ENCODE peak calls at places on chromosomes 7 and 10, in eight cellular contexts. O is HCT116, P is Panc1, H is HepG2, L is K562, S is GM12878, R is upper lobe of left lung, E is GM23338. Z is an unnamed sample.

GRCh38 chr10:59099536-59099935 is 76.9 kb upstream of the PHYHIPL start:
- ATAC-seq in R (no peak), E (no peak), S (no peak), L (no peak), H (no peak), P (no peak), O (no peak), Z (peak)

GRCh38 chr7:159064121-159064815 is 80.4 kb downstream of the VIPR2 start:
- ATAC-seq in R (no peak), P (peak), S (no peak), L (peak), E (no peak), O (peak), H (peak), Z (no peak)

GRCh38 chr10:88113657-88114272 is 250.3 kb downstream of the PTEN start:
- ATAC-seq in R (no peak), E (no peak), S (no peak), O (no peak), L (no peak), H (peak), P (no peak), Z (no peak)

GRCh38 chr7:50315739-50316671 is 11.5 kb downstream of the IKZF1 start:
- ATAC-seq in H (no peak), S (peak), L (peak), P (no peak), E (peak), O (no peak), R (no peak), Z (no peak)

GRCh38 chr10:91672021-91672608 is 39.2 kb upstream of the PPP1R3C start:
- ATAC-seq in R (no peak), O (peak), L (peak), E (peak), S (no peak), P (no peak), H (peak), Z (no peak)

GRCh38 chr7:90266808-90267207 is 21.8 kb downstream of the CFAP69 start:
- ATAC-seq in P (no peak), S (no peak), O (no peak), L (no peak), R (no peak), E (no peak), H (no peak), Z (peak)

GRCh38 chr10:86699541-86699940 is 31.2 kb downstream of the LDB3 start:
- ATAC-seq in P (no peak), L (no peak), O (no peak), S (no peak), H (no peak), R (no peak), E (no peak), Z (no peak)

GRCh38 chr7:128035712-128036111 is 4.5 kb upstream of the LRRC4 start:
- ATAC-seq in R (no peak), L (peak), O (peak), P (peak), S (peak), E (peak), H (peak), Z (no peak)

GRCh38 chr7:27897441-27897847 is 157.5 kb downstream of the TAX1BP1 start:
- ATAC-seq in S (no peak), P (no peak), R (peak), H (peak), O (no peak), L (no peak), E (peak), Z (no peak)

GRCh38 chr10:122362621-122363020 is 11.9 kb upstream of the PLEKHA1 start:
- ATAC-seq in S (no peak), O (no peak), H (no peak), P (no peak), R (no peak), L (no peak), E (no peak), Z (no peak)

GRCh38 chr10:72010234-72010992 is 46.2 kb downstream of the CHST3 start:
- ATAC-seq in L (no peak), E (no peak), R (no peak), P (no peak), H (no peak), S (no peak), O (no peak), Z (no peak)

GRCh38 chr7:124635416-124635815 is 130.2 kb downstream of the GPR37 start:
- ATAC-seq in H (no peak), E (peak), O (no peak), L (no peak), R (no peak), P (no peak), S (peak), Z (no peak)

GRCh38 chr10:36542493-36542892 is 582.9 kb upstream of the ANKRD30A start:
- ATAC-seq in O (no peak), E (no peak), S (no peak), L (no peak), H (no peak), R (no peak), P (no peak), Z (no peak)

GRCh38 chr10:92291610-92291859 is 568 bp downstream of the MARCHF5 start:
- ATAC-seq in S (no peak), L (peak), P (no peak), R (no peak), O (no peak), H (no peak), E (no peak), Z (no peak)

GRCh38 chr7:133199831-133200230 is 53.0 kb upstream of the EXOC4 start:
- ATAC-seq in E (no peak), L (no peak), O (no peak), H (peak), P (no peak), R (no peak), S (no peak), Z (no peak)

GRCh38 chr10:87585565-87586514 is 73.8 kb upstream of the PAPSS2 start:
- ATAC-seq in O (peak), H (no peak), S (no peak), E (no peak), R (peak), L (no peak), P (no peak), Z (no peak)

GRCh38 chr7:132430041-132430440 is 146.2 kb downstream of the PLXNA4 start:
- ATAC-seq in P (no peak), S (no peak), O (no peak), E (no peak), L (no peak), H (no peak), R (no peak), Z (no peak)

GRCh38 chr10:12846718-12847117 is 154.8 kb downstream of the CCDC3 start:
- ATAC-seq in L (no peak), E (no peak), H (no peak), S (no peak), R (no peak), O (no peak), P (no peak), Z (no peak)

GRCh38 chr7:142685877-142686508 is 63.3 kb upstream of the PRSS1 start:
- ATAC-seq in P (no peak), R (no peak), L (no peak), O (no peak), E (no peak), H (no peak), S (no peak), Z (no peak)

GRCh38 chr7:30726296-30727006 is 25.5 kb upstream of the INMT start:
- ATAC-seq in H (no peak), E (no peak), O (no peak), P (no peak), R (no peak), S (peak), L (peak), Z (no peak)

GRCh38 chr7:1607686-1608085 is 37.9 kb upstream of the PSMG3 start:
- ATAC-seq in S (no peak), P (no peak), R (no peak), H (peak), L (no peak), O (no peak), E (peak), Z (no peak)

GRCh38 chr10:117342638-117343037 is 32.6 kb downstream of the PDZD8 start:
- ATAC-seq in O (peak), L (no peak), E (no peak), H (no peak), P (peak), R (no peak), S (peak), Z (no peak)

GRCh38 chr7:158991824-158992621 is 135.7 kb downstream of the DYNC2I1 start:
- ATAC-seq in E (peak), R (peak), P (no peak), O (no peak), H (no peak), S (no peak), L (no peak), Z (no peak)

GRCh38 chr10:86419101-86419500 is 52.5 kb upstream of the GRID1 start:
- ATAC-seq in L (no peak), E (no peak), S (no peak), H (peak), O (no peak), R (no peak), P (peak), Z (no peak)

GRCh38 chr7:22992874-22993840 is 20.8 kb downstream of the HYCC1 start:
- ATAC-seq in L (no peak), P (no peak), O (no peak), E (no peak), S (peak), H (no peak), R (no peak), Z (no peak)

GRCh38 chr7:43076189-43076605 is 36.2 kb upstream of the HECW1 start:
- ATAC-seq in E (no peak), S (peak), R (no peak), P (no peak), L (no peak), O (no peak), H (no peak), Z (no peak)

GRCh38 chr10:131615150-131615549 is 285.7 kb upstream of the PPP2R2D start:
- ATAC-seq in L (no peak), H (no peak), O (no peak), S (no peak), P (no peak), E (no peak), R (no peak), Z (no peak)

GRCh38 chr7:92075455-92076158 is 58.7 kb downstream of the CYP51A1 start:
- ATAC-seq in O (no peak), E (no peak), S (peak), L (peak), H (no peak), R (no peak), P (no peak), Z (no peak)

GRCh38 chr10:115209133-115209532 is 116.0 kb downstream of the ATRNL1 start:
- ATAC-seq in E (no peak), P (peak), S (peak), O (no peak), H (no peak), R (no peak), L (no peak), Z (no peak)

GRCh38 chr10:115219203-115219602 is 126.0 kb downstream of the ATRNL1 start:
- ATAC-seq in P (no peak), L (no peak), O (no peak), S (no peak), R (no peak), E (no peak), H (no peak), Z (no peak)

DNA sequence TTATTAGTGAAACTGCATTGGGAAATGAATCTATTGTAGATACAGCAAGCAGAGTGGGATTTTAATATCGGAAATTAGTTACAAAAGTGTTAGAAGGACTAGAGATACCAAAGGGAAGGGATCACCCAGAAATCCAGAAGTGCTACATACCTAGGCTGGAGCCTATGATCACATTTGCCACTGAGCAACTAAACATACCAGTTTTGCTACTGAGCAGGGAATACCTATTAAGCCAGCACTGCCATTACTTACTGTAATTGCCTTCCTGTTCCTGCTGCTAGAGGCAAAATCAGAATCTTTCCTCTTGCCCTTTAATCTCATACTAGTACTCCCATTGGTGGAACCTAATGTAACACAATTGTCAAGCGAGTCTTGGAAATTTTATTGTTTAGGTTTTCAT is 121.6 kb downstream of the ATRNL1 start:
- ATAC-seq in S (no peak), O (no peak), E (no peak), R (no peak), H (no peak), L (no peak), P (no peak), Z (no peak)
- TF ChIP-seq POLR2AphosphoS5 in S (no peak), O (no peak), E (no peak), R (no peak), H (no peak), L (no peak), P (no peak), Z (no peak)

GRCh38 chr7:98134420-98134819 is 27.8 kb downstream of the LMTK2 start:
- ATAC-seq in P (no peak), E (no peak), H (no peak), L (no peak), R (no peak), O (no peak), S (no peak), Z (no peak)

GRCh38 chr7:98137134-98137825 is 30.6 kb downstream of the LMTK2 start:
- ATAC-seq in L (no peak), P (no peak), R (no peak), E (no peak), S (no peak), H (no peak), O (no peak), Z (no peak)

GRCh38 chr7:98136423-98136822 is 29.8 kb downstream of the LMTK2 start:
- ATAC-seq in R (no peak), E (no peak), L (no peak), O (peak), S (no peak), P (no peak), H (no peak), Z (no peak)

GRCh38 chr7:98137826-98138151 is 31.1 kb downstream of the LMTK2 start:
- ATAC-seq in R (peak), E (no peak), L (no peak), P (no peak), O (no peak), H (no peak), S (peak), Z (no peak)

GRCh38 chr7:98135984-98136383 is 29.3 kb downstream of the LMTK2 start:
- ATAC-seq in S (no peak), R (no peak), H (no peak), P (no peak), E (no peak), L (no peak), O (no peak), Z (no peak)
- TF ChIP-seq POLR2AphosphoS5 in S (no peak), R (no peak), H (no peak), P (no peak), E (no peak), L (no peak), O (no peak), Z (no peak)

GRCh38 chr10:98349508-98349922 is 65.5 kb downstream of the PYROXD2 start:
- ATAC-seq in E (no peak), P (no peak), O (no peak), S (peak), L (no peak), H (no peak), R (peak), Z (peak)
- TF ChIP-seq POLR2AphosphoS5 in E (no peak), P (no peak), O (no peak), S (no peak), L (no peak), H (no peak), R (no peak), Z (no peak)

DNA sequence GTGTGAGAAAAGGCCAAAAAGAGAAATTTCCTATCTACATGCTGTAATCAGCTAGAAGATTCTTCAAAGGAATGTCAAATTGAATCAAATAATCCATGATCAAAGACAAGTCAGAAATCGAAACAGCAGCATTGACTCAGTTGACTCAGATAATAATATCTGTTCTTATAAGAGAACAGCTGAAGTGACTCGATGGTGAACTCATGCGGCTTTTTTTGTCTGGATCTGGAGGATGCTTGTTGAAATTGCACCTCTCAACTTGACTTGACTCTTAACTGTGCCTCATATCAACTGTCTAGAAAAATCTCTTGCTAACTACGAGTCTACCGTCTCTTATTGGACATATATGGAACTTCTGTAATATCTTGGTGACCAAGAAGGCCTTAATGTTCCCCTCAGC is 599.5 kb downstream of the PHTF2 start:
- ATAC-seq in R (no peak), H (no peak), S (no peak), O (no peak), E (no peak), P (no peak), L (no peak), Z (no peak)
- TF ChIP-seq POLR2AphosphoS5 in R (no peak), H (no peak), S (no peak), O (no peak), E (no peak), P (no peak), L (no peak), Z (no peak)

GRCh38 chr7:130273081-130273699 is 6.5 kb downstream of the CPA2 start:
- ATAC-seq in E (peak), O (no peak), S (no peak), R (no peak), L (peak), H (no peak), P (no peak), Z (no peak)
- TF ChIP-seq POLR2AphosphoS5 in E (peak), O (no peak), S (no peak), R (no peak), L (no peak), H (no peak), P (no peak), Z (no peak)

GRCh38 chr7:150988230-150989226 is 2.3 kb upstream of the NOS3 start:
- ATAC-seq in S (peak), O (peak), R (peak), P (peak), L (peak), E (peak), H (peak), Z (peak)
- TF ChIP-seq POLR2AphosphoS5 in S (no peak), O (no peak), R (peak), P (no peak), L (no peak), E (no peak), H (no peak), Z (no peak)

GRCh38 chr7:73983437-73984164 is 44.4 kb upstream of the ELN start:
- ATAC-seq in S (no peak), P (no peak), R (no peak), O (no peak), E (no peak), H (no peak), L (peak), Z (no peak)
- TF ChIP-seq POLR2AphosphoS5 in S (no peak), P (no peak), R (no peak), O (no peak), E (no peak), H (no peak), L (no peak), Z (peak)

GRCh38 chr10:20911626-20912025 is 14.5 kb upstream of the NEBL start:
- ATAC-seq in O (no peak), L (no peak), H (no peak), R (no peak), E (no peak), P (no peak), S (no peak), Z (no peak)

GRCh38 chr10:20912969-20913368 is 15.9 kb upstream of the NEBL start:
- ATAC-seq in S (no peak), H (no peak), R (no peak), O (no peak), E (no peak), L (no peak), P (no peak), Z (no peak)

GRCh38 chr10:20903635-20904390 is 6.7 kb upstream of the NEBL start:
- ATAC-seq in E (no peak), L (no peak), O (no peak), R (no peak), S (no peak), H (no peak), P (no peak), Z (no peak)

GRCh38 chr10:20909801-20910200 is 12.7 kb upstream of the NEBL start:
- ATAC-seq in R (no peak), H (no peak), S (no peak), L (no peak), P (no peak), E (no peak), O (no peak), Z (no peak)
- TF ChIP-seq POLR2AphosphoS5 in R (no peak), H (no peak), S (no peak), L (no peak), P (no peak), E (no peak), O (no peak), Z (no peak)

DNA sequence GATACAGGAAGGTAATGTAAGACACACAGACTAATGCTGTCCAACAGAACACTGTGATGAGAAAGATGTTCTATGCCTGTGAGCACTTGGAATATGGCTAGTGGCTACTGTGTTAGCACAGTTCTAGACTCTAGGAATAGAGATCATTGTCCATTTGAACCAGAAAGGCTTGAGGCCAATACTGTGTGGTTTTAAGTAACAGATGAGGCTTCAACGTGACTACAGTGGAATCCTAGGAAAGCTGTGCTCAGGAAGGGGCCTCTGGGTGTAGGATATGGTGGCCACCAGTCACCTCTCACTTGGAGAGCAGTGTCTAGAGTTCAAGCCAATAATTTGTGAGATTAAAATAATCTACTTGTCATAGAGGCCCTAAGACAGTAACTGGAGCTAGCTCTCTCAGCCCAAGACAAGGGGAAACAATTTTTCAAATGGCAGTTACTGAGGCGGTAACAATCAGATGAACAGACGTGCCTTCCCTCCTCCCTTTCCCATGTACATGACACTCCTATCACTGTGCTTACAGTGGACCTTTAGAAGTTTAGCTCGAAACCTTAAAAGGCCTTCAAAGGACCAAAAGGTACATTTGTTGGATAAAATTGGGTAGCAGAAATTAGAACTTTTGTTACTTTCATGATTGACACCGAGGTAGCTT is 10.2 kb downstream of the ZDHHC16 start:
- ATAC-seq in S (no peak), R (no peak), O (no peak), L (no peak), E (no peak), P (no peak), H (no peak), Z (no peak)
- TF ChIP-seq POLR2AphosphoS5 in S (no peak), R (no peak), O (no peak), L (no peak), E (no peak), P (no peak), H (no peak), Z (no peak)

GRCh38 chr7:135441791-135442190 is 68.1 kb downstream of the CNOT4 start:
- ATAC-seq in L (peak), E (no peak), S (peak), H (no peak), R (no peak), O (peak), P (peak), Z (no peak)
- TF ChIP-seq POLR2AphosphoS5 in L (no peak), E (no peak), S (no peak), H (no peak), R (no peak), O (no peak), P (no peak), Z (no peak)